ENCODE peak calls at places on chromosome 2, in nine cellular contexts. One of them, this sample, is unnamed.

GRCh38 chr2:239832101-239832994 is 192.8 kb downstream of the NDUFA10 start:
- DNase-seq in kidney epithelial cell: no peak
- DNase-seq in GM20000: no peak
- DNase-seq in upper lobe of right lung: peak; percentile 43
- DNase-seq in astrocyte of the spinal cord: no peak
- DNase-seq in Calu3: no peak
- DNase-seq in GM10248: no peak
- DNase-seq in mucosa of descending colon: no peak
- DNase-seq in foreskin fibroblast: no peak
- DNase-seq in this sample: no peak

GRCh38 chr2:174664084-174664759 is 66.6 kb upstream of the WIPF1 start:
- DNase-seq in kidney epithelial cell: no peak
- DNase-seq in GM20000: no peak
- DNase-seq in upper lobe of right lung: no peak
- DNase-seq in astrocyte of the spinal cord: no peak
- DNase-seq in Calu3: no peak
- DNase-seq in GM10248: no peak
- DNase-seq in mucosa of descending colon: no peak
- DNase-seq in foreskin fibroblast: peak; percentile 33
- DNase-seq in this sample: no peak

GRCh38 chr2:66872926-66873714 is 438.2 kb downstream of the MEIS1 start:
- DNase-seq in kidney epithelial cell: no peak
- DNase-seq in GM20000: no peak
- DNase-seq in upper lobe of right lung: no peak
- DNase-seq in astrocyte of the spinal cord: peak; percentile 8
- DNase-seq in Calu3: no peak
- DNase-seq in GM10248: no peak
- DNase-seq in mucosa of descending colon: no peak
- DNase-seq in foreskin fibroblast: peak; percentile 55
- DNase-seq in this sample: no peak

GRCh38 chr2:146450131-146450530 is 1394.7 kb upstream of the ACVR2A start:
- DNase-seq in kidney epithelial cell: no peak
- DNase-seq in GM20000: no peak
- DNase-seq in upper lobe of right lung: no peak
- DNase-seq in astrocyte of the spinal cord: no peak
- DNase-seq in Calu3: no peak
- DNase-seq in GM10248: no peak
- DNase-seq in mucosa of descending colon: no peak
- DNase-seq in foreskin fibroblast: no peak
- DNase-seq in this sample: no peak

GRCh38 chr2:121489284-121489683 is 41.4 kb upstream of the RNU4ATAC start:
- DNase-seq in kidney epithelial cell: no peak
- DNase-seq in GM20000: no peak
- DNase-seq in upper lobe of right lung: no peak
- DNase-seq in astrocyte of the spinal cord: peak; percentile 47
- DNase-seq in Calu3: peak; percentile 64
- DNase-seq in GM10248: no peak
- DNase-seq in mucosa of descending colon: no peak
- DNase-seq in foreskin fibroblast: peak; percentile 58
- DNase-seq in this sample: no peak

GRCh38 chr2:147311058-147311429 is 533.8 kb upstream of the ACVR2A start:
- DNase-seq in kidney epithelial cell: no peak
- DNase-seq in GM20000: no peak
- DNase-seq in upper lobe of right lung: no peak
- DNase-seq in astrocyte of the spinal cord: no peak
- DNase-seq in Calu3: no peak
- DNase-seq in GM10248: no peak
- DNase-seq in mucosa of descending colon: peak; percentile 51
- DNase-seq in foreskin fibroblast: no peak
- DNase-seq in this sample: no peak

GRCh38 chr2:63614448-63614968 is 25.7 kb downstream of the MDH1 start:
- DNase-seq in kidney epithelial cell: peak; percentile 86
- DNase-seq in GM20000: no peak
- DNase-seq in upper lobe of right lung: no peak
- DNase-seq in astrocyte of the spinal cord: peak; percentile 17
- DNase-seq in Calu3: peak; percentile 11
- DNase-seq in GM10248: no peak
- DNase-seq in mucosa of descending colon: no peak
- DNase-seq in foreskin fibroblast: peak; percentile 57
- DNase-seq in this sample: no peak

GRCh38 chr2:127070221-127070620 is 36.7 kb downstream of the BIN1 start:
- DNase-seq in kidney epithelial cell: no peak
- DNase-seq in GM20000: no peak
- DNase-seq in upper lobe of right lung: no peak
- DNase-seq in astrocyte of the spinal cord: no peak
- DNase-seq in Calu3: no peak
- DNase-seq in GM10248: no peak
- DNase-seq in mucosa of descending colon: no peak
- DNase-seq in foreskin fibroblast: no peak
- DNase-seq in this sample: no peak

GRCh38 chr2:104504331-104505073 is 349.4 kb upstream of the POU3F3 start:
- DNase-seq in kidney epithelial cell: no peak
- DNase-seq in GM20000: no peak
- DNase-seq in upper lobe of right lung: no peak
- DNase-seq in astrocyte of the spinal cord: no peak
- DNase-seq in Calu3: no peak
- DNase-seq in GM10248: no peak
- DNase-seq in mucosa of descending colon: no peak
- DNase-seq in foreskin fibroblast: no peak
- DNase-seq in this sample: no peak

GRCh38 chr2:126655066-126655465 is 892 bp upstream of the GYPC start:
- DNase-seq in kidney epithelial cell: no peak
- DNase-seq in GM20000: no peak
- DNase-seq in upper lobe of right lung: no peak
- DNase-seq in astrocyte of the spinal cord: no peak
- DNase-seq in Calu3: no peak
- DNase-seq in GM10248: no peak
- DNase-seq in mucosa of descending colon: no peak
- DNase-seq in foreskin fibroblast: peak; percentile 5
- DNase-seq in this sample: peak; percentile 22

GRCh38 chr2:187296869-187297268 is 151.2 kb downstream of the CALCRL start:
- DNase-seq in kidney epithelial cell: no peak
- DNase-seq in GM20000: no peak
- DNase-seq in upper lobe of right lung: no peak
- DNase-seq in astrocyte of the spinal cord: no peak
- DNase-seq in Calu3: no peak
- DNase-seq in GM10248: no peak
- DNase-seq in mucosa of descending colon: no peak
- DNase-seq in foreskin fibroblast: no peak
- DNase-seq in this sample: no peak

GRCh38 chr2:217974389-217975005 is 28.3 kb downstream of the TNS1 start:
- DNase-seq in kidney epithelial cell: no peak
- DNase-seq in GM20000: no peak
- DNase-seq in upper lobe of right lung: peak; percentile 27
- DNase-seq in astrocyte of the spinal cord: no peak
- DNase-seq in Calu3: no peak
- DNase-seq in GM10248: no peak
- DNase-seq in mucosa of descending colon: no peak
- DNase-seq in foreskin fibroblast: no peak
- DNase-seq in this sample: no peak

GRCh38 chr2:177633111-177633510 is 240.5 kb downstream of the AGPS start:
- DNase-seq in kidney epithelial cell: no peak
- DNase-seq in GM20000: no peak
- DNase-seq in upper lobe of right lung: no peak
- DNase-seq in astrocyte of the spinal cord: no peak
- DNase-seq in Calu3: no peak
- DNase-seq in GM10248: no peak
- DNase-seq in mucosa of descending colon: no peak
- DNase-seq in foreskin fibroblast: no peak
- DNase-seq in this sample: no peak

GRCh38 chr2:196586511-196586991 is 53.0 kb upstream of the CCDC150 start:
- DNase-seq in kidney epithelial cell: peak; percentile 58
- DNase-seq in GM20000: no peak
- DNase-seq in upper lobe of right lung: no peak
- DNase-seq in astrocyte of the spinal cord: peak; percentile 91
- DNase-seq in Calu3: no peak
- DNase-seq in GM10248: no peak
- DNase-seq in mucosa of descending colon: no peak
- DNase-seq in foreskin fibroblast: peak; percentile 81
- DNase-seq in this sample: no peak

GRCh38 chr2:47077442-47078117 is 77.5 kb downstream of the STPG4 start:
- DNase-seq in kidney epithelial cell: no peak
- DNase-seq in GM20000: no peak
- DNase-seq in upper lobe of right lung: no peak
- DNase-seq in astrocyte of the spinal cord: no peak
- DNase-seq in Calu3: no peak
- DNase-seq in GM10248: no peak
- DNase-seq in mucosa of descending colon: no peak
- DNase-seq in foreskin fibroblast: no peak
- DNase-seq in this sample: no peak

GRCh38 chr2:41854227-41854626 is 193.6 kb upstream of the PKDCC start:
- DNase-seq in kidney epithelial cell: peak; percentile 45
- DNase-seq in GM20000: no peak
- DNase-seq in upper lobe of right lung: no peak
- DNase-seq in astrocyte of the spinal cord: no peak
- DNase-seq in Calu3: no peak
- DNase-seq in GM10248: no peak
- DNase-seq in mucosa of descending colon: no peak
- DNase-seq in foreskin fibroblast: peak; percentile 12
- DNase-seq in this sample: no peak

GRCh38 chr2:219521066-219521880 is 7.0 kb downstream of the ASIC4 start:
- DNase-seq in kidney epithelial cell: no peak
- DNase-seq in GM20000: no peak
- DNase-seq in upper lobe of right lung: no peak
- DNase-seq in astrocyte of the spinal cord: peak; percentile 36
- DNase-seq in Calu3: peak; percentile 66
- DNase-seq in GM10248: no peak
- DNase-seq in mucosa of descending colon: no peak
- DNase-seq in foreskin fibroblast: peak; percentile 71
- DNase-seq in this sample: peak; percentile 63

GRCh38 chr2:60313470-60314172 is 239.8 kb downstream of the BCL11A start:
- DNase-seq in kidney epithelial cell: no peak
- DNase-seq in GM20000: no peak
- DNase-seq in upper lobe of right lung: no peak
- DNase-seq in astrocyte of the spinal cord: no peak
- DNase-seq in Calu3: no peak
- DNase-seq in GM10248: peak; percentile 34
- DNase-seq in mucosa of descending colon: no peak
- DNase-seq in foreskin fibroblast: no peak
- DNase-seq in this sample: no peak
- TF ChIP-seq CTCF in kidney epithelial cell: no peak
- TF ChIP-seq CTCF in GM20000: no peak
- TF ChIP-seq CTCF in upper lobe of right lung: no peak
- TF ChIP-seq CTCF in astrocyte of the spinal cord: no peak
- TF ChIP-seq CTCF in Calu3: no peak
- TF ChIP-seq CTCF in GM10248: no peak
- TF ChIP-seq CTCF in mucosa of descending colon: no peak
- TF ChIP-seq CTCF in foreskin fibroblast: no peak
- TF ChIP-seq CTCF in this sample: no peak

DNA sequence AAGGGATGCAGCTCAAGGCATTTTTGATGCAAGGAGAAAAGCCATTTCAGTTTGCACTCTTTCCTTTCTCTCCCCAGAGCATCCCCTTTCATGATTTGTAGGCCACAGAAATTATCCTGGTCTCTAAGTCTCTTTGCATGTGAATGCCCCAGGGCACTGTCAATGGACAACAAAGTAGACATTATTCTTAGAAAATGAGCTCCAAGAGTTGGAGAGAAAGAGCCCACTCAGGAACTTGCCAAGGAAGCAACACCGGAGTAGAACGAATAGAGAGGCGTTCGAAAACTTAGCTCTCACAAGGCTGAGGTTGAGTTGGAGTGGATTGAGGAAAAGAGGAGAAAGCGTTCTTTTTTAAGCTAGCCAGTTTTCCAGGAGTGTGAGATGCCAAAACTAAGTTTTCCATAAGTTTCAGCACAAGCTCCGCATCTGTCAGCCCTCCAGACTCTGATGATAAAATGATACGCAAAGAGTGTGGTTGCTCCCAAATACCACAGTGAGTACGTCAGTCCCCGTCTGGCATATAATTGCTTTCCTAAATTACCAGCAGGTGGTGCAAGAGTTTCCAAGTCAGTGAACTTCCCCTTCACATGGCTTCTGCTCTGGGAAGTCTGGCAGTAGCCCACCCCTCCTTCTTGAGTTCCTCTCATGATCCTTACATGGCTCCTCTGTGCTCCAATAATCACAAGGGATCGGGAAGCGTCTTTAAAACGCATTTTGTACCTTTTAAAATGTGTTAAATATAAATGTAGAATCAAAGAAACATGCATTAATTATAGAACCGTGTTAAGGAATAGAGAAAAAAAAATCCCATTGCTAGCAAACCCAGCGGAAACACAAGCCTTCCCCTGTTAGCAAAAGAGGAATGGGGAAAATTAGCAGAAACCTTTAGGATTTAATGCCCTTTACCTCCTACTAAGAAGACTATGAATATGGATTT is 1060.6 kb upstream of the FANCL start:
- DNase-seq in kidney epithelial cell: peak; percentile 43
- DNase-seq in GM20000: peak; percentile 22
- DNase-seq in upper lobe of right lung: no peak
- DNase-seq in astrocyte of the spinal cord: peak; percentile 65
- DNase-seq in Calu3: peak; percentile 57
- DNase-seq in GM10248: peak; percentile 9
- DNase-seq in mucosa of descending colon: no peak
- DNase-seq in foreskin fibroblast: peak; percentile 74
- DNase-seq in this sample: peak; percentile 46
- TF ChIP-seq CTCF in kidney epithelial cell: peak; percentile 68
- TF ChIP-seq CTCF in GM20000: no peak
- TF ChIP-seq CTCF in upper lobe of right lung: peak; percentile 66
- TF ChIP-seq CTCF in astrocyte of the spinal cord: peak; percentile 50
- TF ChIP-seq CTCF in Calu3: peak; percentile 31
- TF ChIP-seq CTCF in GM10248: peak; percentile 47
- TF ChIP-seq CTCF in mucosa of descending colon: peak; percentile 21
- TF ChIP-seq CTCF in foreskin fibroblast: peak; percentile 44
- TF ChIP-seq CTCF in this sample: peak; percentile 65

GRCh38 chr2:15748736-15749323 is 157.2 kb downstream of the DDX1 start:
- DNase-seq in kidney epithelial cell: no peak
- DNase-seq in GM20000: peak; percentile 49
- DNase-seq in upper lobe of right lung: no peak
- DNase-seq in astrocyte of the spinal cord: no peak
- DNase-seq in Calu3: peak; percentile 12
- DNase-seq in GM10248: peak; percentile 63
- DNase-seq in mucosa of descending colon: peak; percentile 55
- DNase-seq in foreskin fibroblast: no peak
- DNase-seq in this sample: peak; percentile 66
- TF ChIP-seq CTCF in kidney epithelial cell: peak; percentile 49
- TF ChIP-seq CTCF in GM20000: no peak
- TF ChIP-seq CTCF in upper lobe of right lung: peak; percentile 27
- TF ChIP-seq CTCF in astrocyte of the spinal cord: peak; percentile 28
- TF ChIP-seq CTCF in Calu3: no peak
- TF ChIP-seq CTCF in GM10248: no peak
- TF ChIP-seq CTCF in mucosa of descending colon: no peak
- TF ChIP-seq CTCF in foreskin fibroblast: peak; percentile 3
- TF ChIP-seq CTCF in this sample: peak; percentile 50

DNA sequence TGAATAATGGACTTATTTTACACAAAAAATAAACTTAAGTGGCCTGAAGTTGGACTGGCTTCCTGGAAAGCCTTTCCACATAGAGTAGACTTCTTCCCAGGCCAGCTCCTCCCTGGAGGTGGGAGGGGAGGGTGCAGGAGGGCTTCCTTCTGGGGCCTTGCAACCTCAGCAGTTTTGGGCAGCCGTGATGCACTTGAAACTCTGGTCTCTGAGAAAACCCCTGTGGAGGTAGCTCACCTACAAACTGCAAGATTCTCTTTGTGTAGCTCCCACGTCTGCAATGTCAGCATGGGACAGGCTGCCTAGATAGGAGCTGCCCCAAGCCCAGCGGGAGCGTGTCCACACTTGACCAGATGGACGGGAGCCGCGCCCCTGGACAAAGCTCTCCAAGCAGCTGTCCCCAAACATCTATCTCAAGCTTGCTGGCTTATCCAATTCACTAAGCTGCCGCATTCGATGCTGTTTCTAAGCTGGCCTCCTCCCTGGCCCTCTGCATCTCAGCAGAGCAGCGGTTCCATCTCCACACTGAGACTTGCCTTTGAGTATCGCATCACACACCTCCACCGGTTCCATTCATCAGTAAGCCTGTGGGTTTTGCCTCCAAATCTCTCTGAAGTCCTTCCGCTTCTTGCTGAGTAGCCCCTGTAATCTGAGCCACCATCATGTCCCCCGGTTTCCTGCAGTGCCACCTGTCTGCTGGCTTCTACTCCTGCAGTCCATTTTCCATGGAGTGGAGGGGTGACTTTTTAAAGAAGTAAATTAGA is 1.6 kb upstream of the LPIN1 start:
- DNase-seq in kidney epithelial cell: no peak
- DNase-seq in GM20000: no peak
- DNase-seq in upper lobe of right lung: no peak
- DNase-seq in astrocyte of the spinal cord: peak; percentile 53
- DNase-seq in Calu3: peak; percentile 39
- DNase-seq in GM10248: no peak
- DNase-seq in mucosa of descending colon: peak; percentile 47
- DNase-seq in foreskin fibroblast: peak; percentile 72
- DNase-seq in this sample: no peak
- TF ChIP-seq CTCF in kidney epithelial cell: peak; percentile 53
- TF ChIP-seq CTCF in GM20000: no peak
- TF ChIP-seq CTCF in upper lobe of right lung: peak; percentile 29
- TF ChIP-seq CTCF in astrocyte of the spinal cord: peak; percentile 66
- TF ChIP-seq CTCF in Calu3: peak; percentile 32
- TF ChIP-seq CTCF in GM10248: peak; percentile 38
- TF ChIP-seq CTCF in mucosa of descending colon: no peak
- TF ChIP-seq CTCF in foreskin fibroblast: peak; percentile 41
- TF ChIP-seq CTCF in this sample: peak; percentile 41